ENCODE peak calls at places on chromosomes 16 and 17, in six cellular contexts. Q is stimulated activated CD4-positive, alpha-beta T cell treated with anti-CD3 and anti-CD28 coated beads, Interleukin-15, amount 100 ng/mL, for 48 hours; O is GM12864; Y is lung; J is epithelial cell of esophagus; T is activated T-helper 1 cell treated with Interleukin-2 at 50 U/mL for 16 hours. N is an unnamed sample.

GRCh38 chr16:68786685-68787418 is 49.8 kb downstream of the CDH1 start:
- DNase-seq in Q (no peak), O (no peak), Y (no peak), J (peak; percentile 92), T (no peak), N (no peak)

GRCh38 chr16:17327671-17328335 is 143.0 kb downstream of the XYLT1 start:
- DNase-seq in Q (no peak), O (no peak), Y (no peak), J (no peak), T (no peak), N (no peak)

GRCh38 chr16:82841108-82841507 is 214.3 kb downstream of the CDH13 start:
- DNase-seq in Q (no peak), O (no peak), Y (no peak), J (no peak), T (no peak), N (no peak)

GRCh38 chr16:76176153-76176552 is 101.0 kb upstream of the CNTNAP4 start:
- DNase-seq in Q (no peak), O (peak; percentile 3), Y (no peak), J (no peak), T (no peak), N (no peak)

GRCh38 chr17:3998436-3998835 is 34.2 kb upstream of the ATP2A3 start:
- DNase-seq in Q (no peak), O (no peak), Y (no peak), J (no peak), T (no peak), N (no peak)

GRCh38 chr16:46929378-46930332 is 43.8 kb downstream of the DNAJA2 start:
- DNase-seq in Q (peak; percentile 40), O (peak; percentile 31), Y (peak; percentile 61), J (peak; percentile 60), T (peak; percentile 43), N (peak; percentile 19)

GRCh38 chr17:47717261-47717697 is 15.8 kb upstream of the TBX21 start:
- DNase-seq in Q (no peak), O (no peak), Y (no peak), J (no peak), T (no peak), N (no peak)

GRCh38 chr17:81537343-81537855 is 9.2 kb downstream of the FSCN2 start:
- DNase-seq in Q (no peak), O (no peak), Y (no peak), J (no peak), T (no peak), N (peak; percentile 57)

GRCh38 chr16:83187404-83187803 is 560.6 kb downstream of the CDH13 start:
- DNase-seq in Q (peak; percentile 2), O (no peak), Y (no peak), J (peak; percentile 93), T (no peak), N (no peak)

GRCh38 chr16:10170016-10170415 is 12.2 kb downstream of the GRIN2A start:
- DNase-seq in Q (no peak), O (no peak), Y (no peak), J (no peak), T (no peak), N (no peak)

GRCh38 chr16:85352221-85352620 is 239.9 kb upstream of the CIBAR2 start:
- DNase-seq in Q (no peak), O (no peak), Y (no peak), J (no peak), T (no peak), N (no peak)

GRCh38 chr16:14186007-14186953 is 115.2 kb downstream of the MRTFB start:
- DNase-seq in Q (no peak), O (no peak), Y (no peak), J (peak; percentile 26), T (no peak), N (no peak)

GRCh38 chr17:45896803-45897693 is 2.7 kb downstream of the MAPT start:
- DNase-seq in Q (no peak), O (no peak), Y (no peak), J (no peak), T (no peak), N (no peak)

N was measured in DMS 273 treated with DMSO at 0.1 percent for 48 hours.